ENCODE peak calls at places on chromosomes 2 and 18, in nine cellular contexts. One of them, this sample, is unnamed.

GRCh38 chr2:77522883-77523282 is 707 bp upstream of the LRRTM4 start:
- DNase-seq in hypothalamus: no peak
- DNase-seq in HT1080: no peak
- DNase-seq in transverse colon: no peak
- DNase-seq in naive thymus-derived CD8-positive, alpha-beta T cell: no peak
- DNase-seq in EH: no peak
- DNase-seq in coronary artery: no peak
- DNase-seq in SW480: no peak
- DNase-seq in NCI-H524: no peak
- DNase-seq in this sample: no peak

GRCh38 chr2:106085441-106085911 is 108.6 kb downstream of the UXS1 start:
- DNase-seq in hypothalamus: no peak
- DNase-seq in HT1080: peak
- DNase-seq in transverse colon: peak
- DNase-seq in naive thymus-derived CD8-positive, alpha-beta T cell: peak
- DNase-seq in EH: peak
- DNase-seq in coronary artery: no peak
- DNase-seq in SW480: peak
- DNase-seq in NCI-H524: no peak
- DNase-seq in this sample: no peak

GRCh38 chr2:29187926-29188325 is 72.7 kb downstream of the CLIP4 start:
- DNase-seq in hypothalamus: no peak
- DNase-seq in HT1080: no peak
- DNase-seq in transverse colon: no peak
- DNase-seq in naive thymus-derived CD8-positive, alpha-beta T cell: no peak
- DNase-seq in EH: peak
- DNase-seq in coronary artery: no peak
- DNase-seq in SW480: no peak
- DNase-seq in NCI-H524: no peak
- DNase-seq in this sample: no peak

GRCh38 chr2:100964222-100964621 is 37.9 kb upstream of the RPL31 start:
- DNase-seq in hypothalamus: no peak
- DNase-seq in HT1080: no peak
- DNase-seq in transverse colon: no peak
- DNase-seq in naive thymus-derived CD8-positive, alpha-beta T cell: no peak
- DNase-seq in EH: no peak
- DNase-seq in coronary artery: no peak
- DNase-seq in SW480: no peak
- DNase-seq in NCI-H524: no peak
- DNase-seq in this sample: no peak

GRCh38 chr2:239106314-239106908 is 258.5 kb downstream of the TWIST2 start:
- DNase-seq in hypothalamus: no peak
- DNase-seq in HT1080: peak
- DNase-seq in transverse colon: peak
- DNase-seq in naive thymus-derived CD8-positive, alpha-beta T cell: no peak
- DNase-seq in EH: peak
- DNase-seq in coronary artery: no peak
- DNase-seq in SW480: no peak
- DNase-seq in NCI-H524: peak
- DNase-seq in this sample: no peak

GRCh38 chr2:94999431-94999883 is 26.1 kb upstream of the MAL start:
- DNase-seq in hypothalamus: no peak
- DNase-seq in HT1080: no peak
- DNase-seq in transverse colon: no peak
- DNase-seq in naive thymus-derived CD8-positive, alpha-beta T cell: no peak
- DNase-seq in EH: no peak
- DNase-seq in coronary artery: no peak
- DNase-seq in SW480: no peak
- DNase-seq in NCI-H524: no peak
- DNase-seq in this sample: no peak

GRCh38 chr18:57970356-57971095 is 73.5 kb upstream of the NEDD4L start:
- DNase-seq in hypothalamus: no peak
- DNase-seq in HT1080: no peak
- DNase-seq in transverse colon: no peak
- DNase-seq in naive thymus-derived CD8-positive, alpha-beta T cell: no peak
- DNase-seq in EH: peak
- DNase-seq in coronary artery: no peak
- DNase-seq in SW480: peak
- DNase-seq in NCI-H524: no peak
- DNase-seq in this sample: no peak

GRCh38 chr2:100242416-100242815 is 79.9 kb downstream of the LONRF2 start:
- DNase-seq in hypothalamus: no peak
- DNase-seq in HT1080: no peak
- DNase-seq in transverse colon: no peak
- DNase-seq in naive thymus-derived CD8-positive, alpha-beta T cell: no peak
- DNase-seq in EH: no peak
- DNase-seq in coronary artery: peak
- DNase-seq in SW480: no peak
- DNase-seq in NCI-H524: no peak
- DNase-seq in this sample: peak

GRCh38 chr2:217996345-217996744 is 6.5 kb downstream of the TNS1 start:
- DNase-seq in hypothalamus: no peak
- DNase-seq in HT1080: peak
- DNase-seq in transverse colon: no peak
- DNase-seq in naive thymus-derived CD8-positive, alpha-beta T cell: no peak
- DNase-seq in EH: peak
- DNase-seq in coronary artery: no peak
- DNase-seq in SW480: no peak
- DNase-seq in NCI-H524: no peak
- DNase-seq in this sample: no peak

GRCh38 chr2:64652231-64653173 is 1.2 kb downstream of the SERTAD2 start:
- DNase-seq in hypothalamus: no peak
- DNase-seq in HT1080: peak
- DNase-seq in transverse colon: peak
- DNase-seq in naive thymus-derived CD8-positive, alpha-beta T cell: no peak
- DNase-seq in EH: peak
- DNase-seq in coronary artery: no peak
- DNase-seq in SW480: peak
- DNase-seq in NCI-H524: peak
- DNase-seq in this sample: no peak

GRCh38 chr18:44153976-44154375 is 526.7 kb upstream of the SETBP1 start:
- DNase-seq in hypothalamus: no peak
- DNase-seq in HT1080: no peak
- DNase-seq in transverse colon: no peak
- DNase-seq in naive thymus-derived CD8-positive, alpha-beta T cell: no peak
- DNase-seq in EH: no peak
- DNase-seq in coronary artery: no peak
- DNase-seq in SW480: no peak
- DNase-seq in NCI-H524: no peak
- DNase-seq in this sample: no peak

GRCh38 chr18:77055429-77056310 is 76.9 kb downstream of the MBP start:
- DNase-seq in hypothalamus: no peak
- DNase-seq in HT1080: no peak
- DNase-seq in transverse colon: no peak
- DNase-seq in naive thymus-derived CD8-positive, alpha-beta T cell: no peak
- DNase-seq in EH: no peak
- DNase-seq in coronary artery: no peak
- DNase-seq in SW480: no peak
- DNase-seq in NCI-H524: no peak
- DNase-seq in this sample: no peak

GRCh38 chr18:42425025-42425424 is 470.0 kb downstream of the PIK3C3 start:
- DNase-seq in hypothalamus: no peak
- DNase-seq in HT1080: no peak
- DNase-seq in transverse colon: no peak
- DNase-seq in naive thymus-derived CD8-positive, alpha-beta T cell: no peak
- DNase-seq in EH: no peak
- DNase-seq in coronary artery: no peak
- DNase-seq in SW480: no peak
- DNase-seq in NCI-H524: no peak
- DNase-seq in this sample: no peak

GRCh38 chr2:190636362-190636761 is 12.5 kb upstream of the NAB1 start:
- DNase-seq in hypothalamus: no peak
- DNase-seq in HT1080: peak
- DNase-seq in transverse colon: no peak
- DNase-seq in naive thymus-derived CD8-positive, alpha-beta T cell: no peak
- DNase-seq in EH: peak
- DNase-seq in coronary artery: no peak
- DNase-seq in SW480: no peak
- DNase-seq in NCI-H524: no peak
- DNase-seq in this sample: no peak

GRCh38 chr18:9280854-9281253 is 53.7 kb upstream of the TWSG1 start:
- DNase-seq in hypothalamus: no peak
- DNase-seq in HT1080: no peak
- DNase-seq in transverse colon: no peak
- DNase-seq in naive thymus-derived CD8-positive, alpha-beta T cell: no peak
- DNase-seq in EH: no peak
- DNase-seq in coronary artery: no peak
- DNase-seq in SW480: no peak
- DNase-seq in NCI-H524: no peak
- DNase-seq in this sample: no peak

GRCh38 chr18:76401496-76401895 is 93.5 kb downstream of the ZNF516 start:
- DNase-seq in hypothalamus: no peak
- DNase-seq in HT1080: no peak
- DNase-seq in transverse colon: no peak
- DNase-seq in naive thymus-derived CD8-positive, alpha-beta T cell: no peak
- DNase-seq in EH: no peak
- DNase-seq in coronary artery: peak
- DNase-seq in SW480: no peak
- DNase-seq in NCI-H524: no peak
- DNase-seq in this sample: no peak

GRCh38 chr2:230643576-230644291 is 68.9 kb upstream of the CAB39 start:
- DNase-seq in hypothalamus: no peak
- DNase-seq in HT1080: peak
- DNase-seq in transverse colon: no peak
- DNase-seq in naive thymus-derived CD8-positive, alpha-beta T cell: peak
- DNase-seq in EH: peak
- DNase-seq in coronary artery: peak
- DNase-seq in SW480: no peak
- DNase-seq in NCI-H524: no peak
- DNase-seq in this sample: no peak

GRCh38 chr2:96209011-96209728 is 543 bp upstream of the STARD7 start:
- DNase-seq in hypothalamus: no peak
- DNase-seq in HT1080: no peak
- DNase-seq in transverse colon: no peak
- DNase-seq in naive thymus-derived CD8-positive, alpha-beta T cell: no peak
- DNase-seq in EH: peak
- DNase-seq in coronary artery: no peak
- DNase-seq in SW480: no peak
- DNase-seq in NCI-H524: no peak
- DNase-seq in this sample: no peak

GRCh38 chr2:44840186-44840850 is 101.2 kb upstream of the SIX3 start:
- DNase-seq in hypothalamus: no peak
- DNase-seq in HT1080: no peak
- DNase-seq in transverse colon: no peak
- DNase-seq in naive thymus-derived CD8-positive, alpha-beta T cell: no peak
- DNase-seq in EH: no peak
- DNase-seq in coronary artery: peak
- DNase-seq in SW480: no peak
- DNase-seq in NCI-H524: no peak
- DNase-seq in this sample: peak

GRCh38 chr18:25734336-25734735 is 356.1 kb downstream of the SS18 start:
- DNase-seq in hypothalamus: no peak
- DNase-seq in HT1080: no peak
- DNase-seq in transverse colon: no peak
- DNase-seq in naive thymus-derived CD8-positive, alpha-beta T cell: no peak
- DNase-seq in EH: no peak
- DNase-seq in coronary artery: no peak
- DNase-seq in SW480: no peak
- DNase-seq in NCI-H524: no peak
- DNase-seq in this sample: no peak

GRCh38 chr2:241950878-241951331 is 81.4 kb downstream of the RTP5 start:
- DNase-seq in hypothalamus: no peak
- DNase-seq in HT1080: peak
- DNase-seq in transverse colon: peak
- DNase-seq in naive thymus-derived CD8-positive, alpha-beta T cell: peak
- DNase-seq in EH: peak
- DNase-seq in coronary artery: no peak
- DNase-seq in SW480: peak
- DNase-seq in NCI-H524: peak
- DNase-seq in this sample: peak

GRCh38 chr18:63677490-63678225 is 16.0 kb upstream of the SERPINB3 start:
- DNase-seq in hypothalamus: no peak
- DNase-seq in HT1080: peak
- DNase-seq in transverse colon: no peak
- DNase-seq in naive thymus-derived CD8-positive, alpha-beta T cell: no peak
- DNase-seq in EH: peak
- DNase-seq in coronary artery: no peak
- DNase-seq in SW480: no peak
- DNase-seq in NCI-H524: no peak
- DNase-seq in this sample: no peak

GRCh38 chr18:50836521-50836957 is 16.7 kb upstream of the MRO start:
- DNase-seq in hypothalamus: no peak
- DNase-seq in HT1080: peak
- DNase-seq in transverse colon: no peak
- DNase-seq in naive thymus-derived CD8-positive, alpha-beta T cell: no peak
- DNase-seq in EH: peak
- DNase-seq in coronary artery: no peak
- DNase-seq in SW480: peak
- DNase-seq in NCI-H524: no peak
- DNase-seq in this sample: no peak

GRCh38 chr2:86028763-86029381 is 76.8 kb downstream of the POLR1A start:
- DNase-seq in hypothalamus: no peak
- DNase-seq in HT1080: no peak
- DNase-seq in transverse colon: peak
- DNase-seq in naive thymus-derived CD8-positive, alpha-beta T cell: no peak
- DNase-seq in EH: no peak
- DNase-seq in coronary artery: peak
- DNase-seq in SW480: no peak
- DNase-seq in NCI-H524: no peak
- DNase-seq in this sample: no peak

GRCh38 chr2:124810132-124810531 is 785.0 kb downstream of the CNTNAP5 start:
- DNase-seq in hypothalamus: no peak
- DNase-seq in HT1080: peak
- DNase-seq in transverse colon: peak
- DNase-seq in naive thymus-derived CD8-positive, alpha-beta T cell: no peak
- DNase-seq in EH: peak
- DNase-seq in coronary artery: no peak
- DNase-seq in SW480: peak
- DNase-seq in NCI-H524: peak
- DNase-seq in this sample: no peak

GRCh38 chr18:80154293-80154692 is 45.2 kb downstream of the ADNP2 start:
- DNase-seq in hypothalamus: no peak
- DNase-seq in HT1080: no peak
- DNase-seq in transverse colon: no peak
- DNase-seq in naive thymus-derived CD8-positive, alpha-beta T cell: peak
- DNase-seq in EH: peak
- DNase-seq in coronary artery: no peak
- DNase-seq in SW480: peak
- DNase-seq in NCI-H524: no peak
- DNase-seq in this sample: no peak

GRCh38 chr2:159906315-159906714 is 108.3 kb upstream of the CD302 start:
- DNase-seq in hypothalamus: no peak
- DNase-seq in HT1080: no peak
- DNase-seq in transverse colon: peak
- DNase-seq in naive thymus-derived CD8-positive, alpha-beta T cell: no peak
- DNase-seq in EH: no peak
- DNase-seq in coronary artery: no peak
- DNase-seq in SW480: peak
- DNase-seq in NCI-H524: no peak
- DNase-seq in this sample: no peak

GRCh38 chr2:233331536-233331935 is 22.8 kb upstream of the DGKD start:
- DNase-seq in hypothalamus: no peak
- DNase-seq in HT1080: no peak
- DNase-seq in transverse colon: peak
- DNase-seq in naive thymus-derived CD8-positive, alpha-beta T cell: peak
- DNase-seq in EH: no peak
- DNase-seq in coronary artery: no peak
- DNase-seq in SW480: no peak
- DNase-seq in NCI-H524: no peak
- DNase-seq in this sample: no peak

GRCh38 chr2:15023231-15023630 is 390.7 kb downstream of the LRATD1 start:
- DNase-seq in hypothalamus: no peak
- DNase-seq in HT1080: no peak
- DNase-seq in transverse colon: no peak
- DNase-seq in naive thymus-derived CD8-positive, alpha-beta T cell: no peak
- DNase-seq in EH: no peak
- DNase-seq in coronary artery: no peak
- DNase-seq in SW480: no peak
- DNase-seq in NCI-H524: no peak
- DNase-seq in this sample: no peak

GRCh38 chr2:47225061-47225783 is 70.1 kb upstream of the STPG4 start:
- DNase-seq in hypothalamus: no peak
- DNase-seq in HT1080: peak
- DNase-seq in transverse colon: peak
- DNase-seq in naive thymus-derived CD8-positive, alpha-beta T cell: no peak
- DNase-seq in EH: peak
- DNase-seq in coronary artery: peak
- DNase-seq in SW480: peak
- DNase-seq in NCI-H524: peak
- DNase-seq in this sample: no peak

GRCh38 chr18:59570101-59570875 is 126.9 kb downstream of the CCBE1 start:
- DNase-seq in hypothalamus: no peak
- DNase-seq in HT1080: no peak
- DNase-seq in transverse colon: no peak
- DNase-seq in naive thymus-derived CD8-positive, alpha-beta T cell: no peak
- DNase-seq in EH: peak
- DNase-seq in coronary artery: no peak
- DNase-seq in SW480: peak
- DNase-seq in NCI-H524: peak
- DNase-seq in this sample: no peak

This sample was measured in osteocyte.